ENCODE peak calls at places on chromosomes 11 and 22, in seven cellular contexts. Q is stomach, N is sigmoid colon, D is esophagus muscularis mucosa, S is K562, J is upper lobe of left lung, A is GM12878. T is an unnamed sample. For H3K4me1, the result is how much of the 10 kb centered on the place peaks cover.

GRCh38 chr22:21446128-21446826 is 20.9 kb upstream of the TMEM191C start:
- DNase-seq in Q (peak), N (peak), D (no peak), S (no peak), J (peak), A (no peak), T (no peak)

GRCh38 chr11:16110862-16111261 is 245.5 kb downstream of the SOX6 start:
- DNase-seq in Q (no peak), N (no peak), D (no peak), S (no peak), J (no peak), A (no peak), T (no peak)

GRCh38 chr11:65013692-65014145 is 241 bp upstream of the ARL2 start:
- DNase-seq in Q (peak), N (peak), D (no peak), S (peak), J (peak), A (peak), T (peak)

GRCh38 chr22:30968015-30968923 is at the start of gene MORC2:
- DNase-seq in Q (peak), N (peak), D (no peak), S (peak), J (peak), A (no peak), T (peak)

GRCh38 chr22:19182472-19183157 is 4.1 kb upstream of the SLC25A1 start:
- DNase-seq in Q (no peak), N (no peak), D (no peak), S (no peak), J (no peak), A (no peak), T (no peak)

GRCh38 chr11:115081972-115082371 is 403.6 kb downstream of the NXPE2 start:
- DNase-seq in Q (no peak), N (no peak), D (no peak), S (no peak), J (no peak), A (no peak), T (no peak)

GRCh38 chr11:102927624-102927990 is 27.9 kb downstream of the MMP13 start:
- DNase-seq in Q (no peak), N (no peak), D (no peak), S (no peak), J (no peak), A (no peak), T (no peak)

GRCh38 chr11:127247261-127247660 is 246.7 kb upstream of the KIRREL3 start:
- DNase-seq in Q (no peak), N (no peak), D (no peak), S (no peak), J (no peak), A (no peak), T (no peak)

GRCh38 chr11:84634309-84634708 is 992.8 kb downstream of the DLG2 start:
- DNase-seq in Q (no peak), N (no peak), D (no peak), S (no peak), J (no peak), A (no peak), T (no peak)

GRCh38 chr22:37462983-37463382 is 23.2 kb downstream of the MFNG start:
- DNase-seq in Q (no peak), N (no peak), D (no peak), S (peak), J (no peak), A (no peak), T (no peak)

GRCh38 chr11:85589373-85589772 is 37.8 kb downstream of the DLG2 start:
- DNase-seq in Q (no peak), N (no peak), D (no peak), S (no peak), J (no peak), A (no peak), T (no peak)

GRCh38 chr11:100403817-100404216 is 283.3 kb upstream of the ARHGAP42 start:
- DNase-seq in Q (no peak), N (no peak), D (no peak), S (no peak), J (no peak), A (no peak), T (no peak)

GRCh38 chr11:116529681-116530080 is 243.1 kb downstream of the BUD13 start:
- DNase-seq in Q (peak), N (peak), D (no peak), S (no peak), J (no peak), A (no peak), T (no peak)

GRCh38 chr11:130908770-130909625 is 7.3 kb downstream of the SNX19 start:
- DNase-seq in Q (no peak), N (no peak), D (peak), S (no peak), J (no peak), A (no peak), T (no peak)

GRCh38 chr11:70134490-70134889 is 56.4 kb downstream of the ANO1 start:
- DNase-seq in Q (no peak), N (no peak), D (no peak), S (no peak), J (no peak), A (no peak), T (no peak)

GRCh38 chr11:43779306-43779705 is 98.8 kb downstream of the HSD17B12 start:
- DNase-seq in Q (no peak), N (no peak), D (no peak), S (no peak), J (no peak), A (no peak), T (no peak)

GRCh38 chr22:49906071-49906798 is 12.0 kb downstream of the ALG12 start:
- DNase-seq in Q (no peak), N (peak), D (no peak), S (no peak), J (peak), A (no peak), T (no peak)

GRCh38 chr11:35259529-35259928 is 120.6 kb downstream of the CD44 start:
- DNase-seq in Q (no peak), N (no peak), D (no peak), S (no peak), J (no peak), A (no peak), T (no peak)

GRCh38 chr11:78420796-78421209 is 3.2 kb upstream of the GAB2 start:
- DNase-seq in Q (peak), N (peak), D (no peak), S (no peak), J (no peak), A (no peak), T (peak)

GRCh38 chr11:727859-728748 is 19.2 kb upstream of the TALDO1 start:
- DNase-seq in Q (peak), N (peak), D (no peak), S (peak), J (peak), A (no peak), T (peak)

GRCh38 chr22:26546282-26546681 is 34.0 kb upstream of the TFIP11 start:
- DNase-seq in Q (no peak), N (no peak), D (no peak), S (no peak), J (no peak), A (no peak), T (no peak)

GRCh38 chr11:59883597-59883996 is 5.0 kb downstream of the OOSP3 start:
- DNase-seq in Q (no peak), N (no peak), D (no peak), S (no peak), J (no peak), A (no peak), T (no peak)

GRCh38 chr11:48307760-48308386 is 1.9 kb downstream of the OR4S1 start:
- DNase-seq in Q (peak), N (no peak), D (no peak), S (peak), J (no peak), A (no peak), T (peak)

GRCh38 chr22:21778705-21779363 is 43.2 kb upstream of the YPEL1 start:
- DNase-seq in Q (peak), N (no peak), D (no peak), S (peak), J (no peak), A (no peak), T (no peak)

GRCh38 chr11:28366549-28367341 is 258.6 kb downstream of the METTL15 start:
- DNase-seq in Q (no peak), N (no peak), D (no peak), S (no peak), J (no peak), A (no peak), T (no peak)

DNA sequence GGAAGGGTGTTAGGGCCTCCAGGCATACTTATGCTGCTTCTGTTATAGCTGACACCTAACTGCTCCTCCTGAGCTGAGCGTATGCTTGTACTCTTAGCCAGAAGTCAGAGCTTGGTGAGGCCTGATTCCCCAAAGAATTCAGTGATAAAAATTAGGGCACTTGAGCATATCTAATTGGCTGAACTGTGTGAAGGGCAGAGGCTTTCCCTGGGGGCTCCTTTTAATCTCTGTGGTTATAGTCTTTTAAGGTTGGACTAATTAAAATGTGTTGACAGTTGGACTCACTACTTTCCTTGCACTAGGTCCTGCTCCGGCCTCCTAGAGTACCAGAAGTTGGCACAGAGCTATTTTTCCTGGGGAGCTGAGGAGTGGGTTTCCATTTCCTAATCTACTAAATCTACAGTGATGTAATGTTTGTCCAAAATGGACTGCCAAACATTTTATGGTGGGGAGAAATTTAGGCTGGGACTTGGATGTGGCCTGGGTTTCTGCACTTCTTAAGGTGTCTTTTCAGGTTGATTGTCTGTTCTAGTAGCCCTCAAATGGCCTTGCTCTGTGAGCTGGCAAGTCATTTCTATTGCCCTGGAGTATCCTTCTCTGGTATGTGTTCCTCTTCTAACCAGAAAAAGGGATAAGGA is 18.4 kb downstream of the STIM1 start:
- DNase-seq in Q (no peak), N (no peak), D (no peak), S (no peak), J (no peak), A (no peak), T (no peak)
- H3K4me1 ChIP-seq in Q (half or more), N (under half), D (half or more), S (half or more), J (under half), A (half or more), T (under half)

GRCh38 chr22:40043086-40043485 is 48.3 kb downstream of the FAM83F start:
- DNase-seq in Q (no peak), N (peak), D (no peak), S (no peak), J (no peak), A (no peak), T (peak)

GRCh38 chr22:40039482-40039881 is 44.7 kb downstream of the FAM83F start:
- DNase-seq in Q (no peak), N (no peak), D (no peak), S (no peak), J (no peak), A (no peak), T (no peak)

GRCh38 chr22:40041738-40042137 is 47.0 kb downstream of the FAM83F start:
- DNase-seq in Q (no peak), N (peak), D (no peak), S (no peak), J (no peak), A (no peak), T (no peak)

GRCh38 chr22:40042312-40042711 is 47.6 kb downstream of the FAM83F start:
- DNase-seq in Q (no peak), N (no peak), D (no peak), S (no peak), J (no peak), A (no peak), T (no peak)

GRCh38 chr22:40040927-40041326 is 46.2 kb downstream of the FAM83F start:
- DNase-seq in Q (no peak), N (peak), D (no peak), S (peak), J (no peak), A (no peak), T (peak)
- TF ChIP-seq POLR2AphosphoS5 in Q (no peak), N (no peak), D (peak), S (no peak), J (no peak), A (no peak), T (no peak)

DNA sequence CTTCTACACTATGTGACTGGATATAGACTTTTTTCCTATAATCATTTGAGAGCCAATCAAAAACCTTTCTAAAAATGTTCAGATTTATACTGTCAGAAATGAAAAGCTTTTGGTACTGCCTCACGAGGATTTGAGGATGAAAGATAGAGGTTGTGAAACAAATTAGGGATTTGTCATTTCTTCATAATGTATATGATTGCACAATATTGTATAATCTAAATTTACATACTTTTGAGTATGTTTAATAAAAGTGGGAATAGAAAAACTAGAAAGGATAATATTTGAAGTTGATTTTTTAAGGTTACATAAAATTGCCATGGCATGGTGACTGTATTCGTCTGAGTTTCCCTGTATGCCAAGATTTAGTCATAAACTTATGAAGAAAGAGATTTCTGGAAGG is 56.3 kb downstream of the CASP12 start:
- DNase-seq in Q (no peak), N (no peak), D (no peak), S (no peak), J (no peak), A (no peak), T (no peak)
- TF ChIP-seq EP300 in Q (no peak), N (no peak), D (no peak), S (no peak), J (no peak), A (no peak), T (no peak)

GRCh38 chr11:14380125-14380936 is 21.3 kb upstream of the RRAS2 start:
- DNase-seq in Q (no peak), N (no peak), D (no peak), S (no peak), J (no peak), A (no peak), T (no peak)

GRCh38 chr11:14374922-14375630 is 16.1 kb upstream of the RRAS2 start:
- DNase-seq in Q (no peak), N (no peak), D (no peak), S (no peak), J (no peak), A (no peak), T (no peak)

GRCh38 chr11:14378171-14378570 is 19.2 kb upstream of the RRAS2 start:
- DNase-seq in Q (no peak), N (no peak), D (no peak), S (no peak), J (no peak), A (no peak), T (no peak)

GRCh38 chr11:14373941-14374646 is 15.1 kb upstream of the RRAS2 start:
- DNase-seq in Q (peak), N (peak), D (no peak), S (no peak), J (no peak), A (no peak), T (no peak)

GRCh38 chr11:14376920-14377319 is 17.9 kb upstream of the RRAS2 start:
- DNase-seq in Q (no peak), N (no peak), D (no peak), S (no peak), J (no peak), A (no peak), T (no peak)
- H3K4me1 ChIP-seq in Q (under half), N (under half), D (under half), S (under half), J (under half), A (under half), T (under half)

DNA sequence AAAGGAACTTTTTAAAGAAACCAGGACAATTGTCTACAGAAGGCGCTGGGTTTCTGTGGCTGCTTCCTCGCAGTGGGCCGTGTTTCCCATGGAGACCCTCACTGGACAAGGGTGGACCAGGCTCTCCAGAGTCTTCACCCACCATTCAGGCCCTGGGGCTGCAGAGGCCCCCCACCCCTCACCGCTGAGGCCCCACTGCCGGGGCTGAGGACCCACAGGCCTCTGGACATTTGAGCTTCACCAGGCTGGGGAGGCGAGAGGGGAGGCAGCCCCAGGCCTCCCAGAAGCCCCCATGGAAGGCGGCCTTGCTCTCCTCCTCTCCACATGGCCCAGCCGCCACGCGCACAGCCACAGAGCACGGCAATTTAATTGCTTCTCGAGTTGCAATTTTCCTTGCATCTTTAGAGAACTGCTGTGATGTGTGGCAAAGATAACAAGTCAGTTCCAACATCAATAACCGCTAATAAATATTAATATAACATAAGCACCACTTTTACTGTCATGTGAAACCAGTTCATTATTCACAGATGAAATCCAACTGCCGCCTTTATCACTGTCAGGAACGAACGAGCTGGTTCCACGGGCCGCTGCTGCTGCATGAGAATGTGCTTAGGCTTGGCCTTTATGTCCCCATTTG is 81.0 kb downstream of the PHF21B start:
- DNase-seq in Q (no peak), N (peak), D (no peak), S (no peak), J (no peak), A (no peak), T (no peak)
- TF ChIP-seq POLR2AphosphoS5 in Q (no peak), N (no peak), D (no peak), S (no peak), J (no peak), A (no peak), T (no peak)